ENCODE peak calls at places on chromosomes 7 and 10, in four cellular contexts. P, K, S and D are unnamed samples. For H3K9me2, the result is how much of the 10 kb centered on the place peaks cover.

GRCh38 chr7:44259547-44260457 is 59.0 kb downstream of the YKT6 start:
- DNase-seq in S (peak), K (no peak), P (no peak), D (no peak)

GRCh38 chr7:23247602-23248335 is 1.2 kb downstream of the GPNMB start:
- DNase-seq in S (peak), K (no peak), P (no peak), D (no peak)

GRCh38 chr10:62813453-62813852 is 2.7 kb downstream of the EGR2 start:
- DNase-seq in S (no peak), P (no peak), K (no peak), D (no peak)

GRCh38 chr10:86387221-86387794 is 20.7 kb upstream of the GRID1 start:
- DNase-seq in K (no peak), P (peak), S (no peak), D (no peak)

GRCh38 chr7:41881313-41882130 is 178.6 kb upstream of the INHBA start:
- DNase-seq in S (no peak), K (peak), P (no peak), D (peak)

GRCh38 chr10:126538439-126539140 is 131.9 kb downstream of the C10orf90 start:
- DNase-seq in K (no peak), P (no peak), S (peak), D (no peak)

GRCh38 chr10:47276576-47277351 is 23.2 kb upstream of the GDF10 start:
- DNase-seq in S (no peak), K (no peak), P (no peak), D (no peak)

GRCh38 chr10:132383026-132383565 is 13.9 kb upstream of the PWWP2B start:
- DNase-seq in K (no peak), S (no peak), P (no peak), D (no peak)

GRCh38 chr7:126541416-126541815 is 711.3 kb downstream of the GRM8 start:
- DNase-seq in K (no peak), P (no peak), S (no peak), D (no peak)

GRCh38 chr7:608954-609711 is 89.5 kb upstream of the PDGFA start:
- DNase-seq in K (no peak), S (no peak), P (no peak), D (no peak)

GRCh38 chr7:130878785-130879184 is 144.8 kb upstream of the KLF14 start:
- DNase-seq in P (no peak), K (no peak), S (no peak), D (no peak)

GRCh38 chr10:89352802-89353201 is 25.0 kb downstream of the IFIT3 start:
- DNase-seq in P (no peak), K (no peak), S (no peak), D (no peak)

GRCh38 chr7:34143397-34143796 is 238.1 kb downstream of the BMPER start:
- DNase-seq in S (peak), K (no peak), P (no peak), D (no peak)

GRCh38 chr10:86306628-86307278 is 59.8 kb downstream of the GRID1 start:
- DNase-seq in P (no peak), S (peak), K (peak), D (peak)

GRCh38 chr7:155589001-155589980 is 42.9 kb upstream of the CNPY1 start:
- DNase-seq in P (no peak), K (no peak), S (no peak), D (no peak)

GRCh38 chr7:116674508-116675173 is 2.6 kb downstream of the MET start:
- DNase-seq in K (no peak), S (peak), P (no peak), D (peak)

GRCh38 chr10:35335133-35335532 is 1.2 kb upstream of the CCNY start:
- DNase-seq in P (no peak), K (no peak), S (peak), D (no peak)

GRCh38 chr10:86599729-86600128 is 54.6 kb upstream of the OPN4 start:
- DNase-seq in S (no peak), K (peak), P (no peak), D (peak)

GRCh38 chr7:105388373-105389089 is at the start of gene SRPK2:
- DNase-seq in K (peak), S (peak), P (peak), D (peak)

GRCh38 chr7:50264908-50265307 is 39.6 kb upstream of the IKZF1 start:
- DNase-seq in P (no peak), K (no peak), S (no peak), D (no peak)

GRCh38 chr7:80286611-80287010 is 152.0 kb downstream of the GNAI1 start:
- DNase-seq in P (no peak), K (no peak), S (no peak), D (no peak)

GRCh38 chr10:4661572-4662255 is 164.3 kb upstream of the AKR1E2 start:
- DNase-seq in P (no peak), K (no peak), S (peak), D (no peak)

GRCh38 chr10:72087969-72088878 is at the start of gene SPOCK2:
- DNase-seq in S (peak), P (peak), K (peak), D (no peak)

GRCh38 chr7:111392976-111393762 is 169.1 kb downstream of the IMMP2L start:
- DNase-seq in S (peak), P (no peak), K (no peak), D (no peak)

GRCh38 chr10:87842776-87843497 is 20.4 kb downstream of the KLLN start:
- DNase-seq in P (no peak), K (no peak), S (peak), D (no peak)

GRCh38 chr7:157485961-157486510 is 149.2 kb downstream of the DNAJB6 start:
- DNase-seq in S (no peak), P (no peak), K (no peak), D (no peak)

GRCh38 chr7:21762469-21762868 is 183.2 kb downstream of the CDCA7L start:
- DNase-seq in S (no peak), P (no peak), K (no peak), D (no peak)

GRCh38 chr10:6737758-6738463 is 157.8 kb upstream of the PRKCQ start:
- DNase-seq in S (peak), K (no peak), P (no peak), D (no peak)

GRCh38 chr10:6738464-6738824 is 158.4 kb upstream of the PRKCQ start:
- DNase-seq in S (no peak), K (no peak), P (no peak), D (no peak)

GRCh38 chr10:6741561-6741960 is 161.5 kb upstream of the PRKCQ start:
- DNase-seq in P (no peak), K (no peak), S (peak), D (no peak)

GRCh38 chr10:6737080-6737641 is 157.1 kb upstream of the PRKCQ start:
- DNase-seq in K (no peak), P (no peak), S (peak), D (no peak)

GRCh38 chr10:6739530-6740174 is 159.6 kb upstream of the PRKCQ start:
- DNase-seq in K (no peak), S (no peak), P (no peak), D (no peak)
- H3K4me3 ChIP-seq in K (no peak), S (no peak), P (no peak), D (no peak)

GRCh38 chr7:131897016-131897789 is 340.8 kb upstream of the PODXL start:
- DNase-seq in P (peak), S (peak), K (no peak), D (no peak)

GRCh38 chr7:131899271-131900030 is 343.0 kb upstream of the PODXL start:
- DNase-seq in P (no peak), K (no peak), S (peak), D (no peak)

GRCh38 chr7:131896189-131896855 is 339.9 kb upstream of the PODXL start:
- DNase-seq in K (no peak), S (no peak), P (no peak), D (no peak)

GRCh38 chr7:131900785-131901287 is 344.4 kb upstream of the PODXL start:
- DNase-seq in K (no peak), S (no peak), P (no peak), D (no peak)

DNA sequence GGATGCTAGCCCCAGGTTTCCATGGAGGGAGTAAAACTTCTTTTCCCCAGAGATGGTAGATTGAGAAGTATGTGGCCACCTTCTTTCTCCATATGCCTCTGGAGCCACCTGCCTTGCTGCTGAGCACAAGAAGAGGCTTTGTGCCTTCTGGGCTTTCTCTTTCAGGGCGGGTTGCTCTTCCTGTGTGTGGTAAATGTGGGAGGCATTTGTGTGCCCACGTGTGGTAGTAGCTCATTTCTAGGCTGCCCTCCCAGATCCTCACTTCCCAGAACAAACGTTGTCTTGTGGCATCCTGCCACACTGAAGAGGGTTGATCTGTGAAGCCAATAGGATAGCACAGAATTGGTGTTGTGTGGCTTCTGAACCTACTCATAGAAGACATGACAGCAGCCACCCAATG is 342.0 kb upstream of the PODXL start:
- DNase-seq in P (no peak), K (no peak), S (peak), D (no peak)
- H3K9me2 ChIP-seq in P (under half), K (under half), S (under half), D (under half)

GRCh38 chr10:98270026-98270740 is 2.2 kb upstream of the LOXL4 start:
- DNase-seq in S (no peak), K (no peak), P (no peak), D (no peak)

GRCh38 chr10:98267069-98267893 is 713 bp downstream of the LOXL4 start:
- DNase-seq in K (no peak), S (peak), P (peak), D (no peak)

GRCh38 chr10:98267894-98268693 is at the start of gene LOXL4:
- DNase-seq in P (peak), S (peak), K (peak), D (no peak)

GRCh38 chr10:98269435-98269912 is 1.5 kb upstream of the LOXL4 start:
- DNase-seq in K (no peak), P (peak), S (peak), D (no peak)

DNA sequence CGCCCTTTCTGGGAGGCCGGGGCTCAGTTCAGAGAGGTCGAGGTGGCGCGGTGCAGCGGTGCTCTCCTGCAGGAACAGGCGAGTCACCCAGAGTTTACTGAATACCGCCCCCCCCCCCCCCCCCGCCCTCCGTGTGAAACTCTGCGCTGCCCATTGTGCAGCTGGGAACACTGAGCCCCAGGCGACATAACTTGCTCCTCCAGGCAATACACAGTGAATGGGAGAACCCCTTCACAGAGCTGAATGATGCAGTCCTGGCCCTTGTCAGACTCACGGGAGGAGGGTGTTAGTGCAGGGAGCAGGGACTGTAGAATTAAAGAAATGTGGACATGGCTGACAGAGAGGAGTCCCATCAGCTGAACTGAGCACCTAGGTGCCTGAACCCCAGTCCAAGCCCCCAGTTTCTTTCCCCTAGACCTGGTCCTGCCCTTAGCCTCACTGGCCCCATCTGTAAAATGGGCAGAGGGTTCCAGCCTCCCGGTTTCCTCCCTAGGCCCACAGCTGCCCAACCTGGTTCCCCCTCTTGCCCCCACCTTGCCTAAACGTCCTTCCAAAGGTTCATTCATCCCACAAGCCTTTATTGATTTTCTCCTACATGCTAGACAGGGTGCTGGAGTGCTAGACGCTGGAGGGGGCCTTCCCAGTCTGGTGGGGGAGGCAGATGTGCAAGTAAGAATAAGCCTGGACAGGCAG is 846 bp upstream of the LOXL4 start:
- DNase-seq in P (no peak), S (no peak), K (no peak), D (no peak)
- H3K4me3 ChIP-seq in P (no peak), S (peak), K (peak), D (no peak)

DNA sequence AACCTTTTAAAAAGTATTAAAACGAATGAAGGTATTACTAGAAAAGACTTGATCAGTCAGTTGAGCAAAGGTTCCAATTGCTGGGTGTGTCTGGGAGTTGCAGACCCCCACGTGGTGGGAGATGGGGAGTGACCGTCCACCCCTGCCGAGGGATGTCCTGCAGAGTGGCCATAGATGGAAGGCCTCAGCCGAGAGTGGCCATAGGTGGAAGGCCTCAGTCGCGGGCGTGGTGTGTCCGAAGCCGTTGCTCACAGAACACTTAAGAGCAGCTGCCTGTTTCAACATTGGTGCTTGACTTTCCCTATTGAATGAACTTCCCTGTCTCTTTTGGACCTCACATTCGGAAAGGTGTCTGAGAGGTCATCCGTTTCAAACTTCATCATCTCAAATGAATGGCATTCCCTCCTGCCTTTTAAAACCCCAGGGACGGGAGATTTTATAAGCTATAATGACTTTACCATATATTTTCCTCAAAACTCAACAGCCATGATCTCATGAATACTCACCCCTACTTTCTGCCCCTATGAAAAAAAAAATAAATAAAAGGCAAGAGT is 69.5 kb downstream of the CAMK1D start:
- DNase-seq in K (no peak), S (no peak), P (no peak), D (no peak)
- H3K9me2 ChIP-seq in K (under half), S (under half), P (under half), D (under half)

GRCh38 chr7:149692056-149692455 is 81.3 kb downstream of the ZNF467 start:
- DNase-seq in S (no peak), P (no peak), K (no peak), D (no peak)
- H3K4me3 ChIP-seq in S (peak), P (no peak), K (no peak), D (no peak)

DNA sequence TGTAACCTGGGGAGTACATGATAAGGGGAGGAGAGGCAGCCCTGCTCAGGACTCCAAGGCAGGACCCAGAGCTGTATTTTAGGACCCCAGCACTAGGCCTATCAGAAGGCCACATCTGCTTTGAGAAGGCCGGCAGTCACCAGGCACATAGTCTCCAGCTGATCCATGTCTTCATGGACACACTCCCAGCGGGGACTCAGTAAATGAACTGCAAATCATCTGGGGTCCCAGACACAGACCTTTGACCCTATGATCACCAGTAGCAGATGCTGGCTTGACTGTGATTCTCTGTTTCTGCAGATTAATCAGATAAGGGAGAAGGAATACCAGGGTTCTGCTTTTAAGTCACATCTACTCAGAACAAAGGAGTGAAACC is 341.4 kb upstream of the PODXL start:
- DNase-seq in S (no peak), K (no peak), P (no peak), D (no peak)
- H3K9me2 ChIP-seq in S (under half), K (under half), P (under half), D (under half)

DNA sequence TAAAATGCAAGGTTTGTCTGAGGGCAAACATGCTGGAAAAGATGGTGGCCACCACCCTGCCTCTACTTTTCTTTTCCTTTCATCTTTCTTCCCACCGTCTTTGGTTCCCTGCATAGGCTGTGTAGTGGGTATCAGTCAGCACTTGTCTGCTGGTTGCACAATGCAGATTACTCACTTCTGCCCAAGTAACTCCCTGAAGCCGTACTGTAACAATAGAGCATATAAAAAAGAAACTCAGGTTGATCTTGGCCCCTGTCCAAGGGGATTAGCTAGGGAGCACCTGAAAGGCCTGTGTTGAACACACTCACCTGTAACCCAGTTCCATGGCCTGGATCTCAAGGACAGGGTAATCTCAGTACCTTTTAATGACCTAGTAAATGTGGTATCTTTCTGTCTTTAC is 533.0 kb upstream of the GALNT17 start:
- DNase-seq in P (no peak), S (peak), K (no peak), D (no peak)
- H3K4me3 ChIP-seq in P (no peak), S (no peak), K (no peak), D (no peak)

DNA sequence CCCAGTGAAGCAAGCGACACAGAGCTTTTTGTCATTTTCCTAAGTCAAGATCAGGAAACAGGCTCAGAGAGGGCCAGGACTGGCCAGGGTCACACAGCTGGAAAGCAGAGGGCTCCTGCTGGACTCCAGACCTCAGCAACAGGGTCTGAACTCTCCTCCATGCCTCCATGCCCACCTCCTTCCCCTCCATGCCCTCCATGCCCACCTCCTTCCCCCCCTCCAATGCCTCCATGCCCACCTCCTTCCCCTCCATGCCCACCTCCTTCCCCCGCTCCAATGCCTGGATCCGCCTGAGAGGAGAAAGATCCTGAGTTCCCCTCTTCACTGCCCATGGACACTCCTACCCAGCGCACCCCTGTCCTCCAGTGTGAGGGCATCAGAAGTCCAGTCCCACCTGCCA is 51.3 kb downstream of the OAT start:
- DNase-seq in K (no peak), P (no peak), S (no peak), D (no peak)
- H3K9me2 ChIP-seq in K (under half), P (under half), S (under half), D (under half)

GRCh38 chr7:138158739-138159528 is 82.7 kb downstream of the AKR1D1 start:
- DNase-seq in K (no peak), S (no peak), P (no peak), D (no peak)
- H3K4me3 ChIP-seq in K (no peak), S (no peak), P (no peak), D (no peak)